ENCODE peak calls at places on chromosomes 3 and 15, in seven cellular contexts. W, D, C, E, N, S and L are unnamed samples.

GRCh38 chr3:66372681-66373350 is 128.0 kb downstream of the LRIG1 start:
- DNase-seq in N (peak; percentile 18), C (peak; percentile 9), D (peak; percentile 28), W (no peak), S (peak; percentile 7), E (no peak), L (peak; percentile 4)

GRCh38 chr15:35437157-35437556 is 108.8 kb downstream of the DPH6 start:
- DNase-seq in N (no peak), W (no peak), C (no peak), E (no peak), D (peak; percentile 37), S (peak; percentile 27), L (no peak)

GRCh38 chr3:104673981-104674380 is 692.7 kb upstream of the ALCAM start:
- DNase-seq in E (no peak), W (no peak), S (no peak), D (peak; percentile 55), C (no peak), N (no peak), L (no peak)

GRCh38 chr15:28208583-28208982 is 109.5 kb upstream of the OCA2 start:
- DNase-seq in S (no peak), D (no peak), C (no peak), W (no peak), E (no peak), N (no peak), L (no peak)

GRCh38 chr3:76040946-76041345 is 255.6 kb upstream of the ZNF717 start:
- DNase-seq in D (peak; percentile 47), S (peak; percentile 63), N (no peak), E (no peak), W (no peak), C (no peak), L (no peak)

GRCh38 chr3:56999547-56999946 is 60.9 kb upstream of the SPATA12 start:
- DNase-seq in W (no peak), C (no peak), E (no peak), N (no peak), D (no peak), S (no peak), L (no peak)

GRCh38 chr3:79490165-79491028 is 277.4 kb downstream of the ROBO1 start:
- DNase-seq in N (no peak), S (peak; percentile 76), C (no peak), E (no peak), W (peak; percentile 43), D (no peak), L (peak; percentile 68)

GRCh38 chr3:128274837-128275236 is 121.6 kb downstream of the EEFSEC start:
- DNase-seq in E (no peak), W (no peak), C (no peak), N (no peak), D (peak; percentile 91), S (peak; percentile 68), L (no peak)

GRCh38 chr3:172853911-172854648 is 103.6 kb downstream of the ECT2 start:
- DNase-seq in C (no peak), S (no peak), E (no peak), N (no peak), W (no peak), D (no peak), L (no peak)

GRCh38 chr15:101014276-101014675 is 95.1 kb downstream of the LRRK1 start:
- DNase-seq in W (no peak), E (no peak), C (no peak), N (no peak), D (no peak), S (no peak), L (no peak)

GRCh38 chr15:25739687-25740121 is 123.4 kb downstream of the ATP10A start:
- DNase-seq in D (peak; percentile 38), E (peak; percentile 45), C (no peak), N (no peak), W (no peak), S (peak; percentile 56), L (peak; percentile 10)

GRCh38 chr3:73511555-73511954 is 113.2 kb downstream of the PDZRN3 start:
- DNase-seq in S (no peak), C (no peak), W (no peak), D (no peak), E (no peak), N (no peak), L (no peak)

GRCh38 chr15:101027273-101027901 is 108.2 kb downstream of the LRRK1 start:
- DNase-seq in C (no peak), S (no peak), W (peak; percentile 3), E (no peak), N (no peak), D (no peak), L (no peak)

GRCh38 chr15:100759698-100760356 is 119.8 kb upstream of the ALDH1A3 start:
- DNase-seq in D (peak; percentile 73), E (no peak), N (no peak), C (no peak), S (peak; percentile 88), W (no peak), L (peak; percentile 76)

GRCh38 chr3:43644443-43644842 is 22.6 kb upstream of the ANO10 start:
- DNase-seq in C (no peak), N (no peak), D (peak; percentile 48), W (no peak), E (no peak), S (no peak), L (no peak)

GRCh38 chr3:42683875-42684593 is 1.3 kb upstream of the KLHL40 start:
- DNase-seq in C (no peak), E (no peak), N (no peak), D (peak; percentile 96), W (peak; percentile 90), S (peak; percentile 98), L (peak; percentile 74)

GRCh38 chr3:28077566-28077965 is 163.9 kb upstream of the CMC1 start:
- DNase-seq in W (peak; percentile 39), D (peak; percentile 24), C (no peak), S (peak; percentile 68), N (no peak), E (no peak), L (peak; percentile 73)

GRCh38 chr3:135447478-135447877 is 518.0 kb upstream of the PPP2R3A start:
- DNase-seq in S (no peak), D (no peak), E (no peak), N (no peak), W (no peak), C (no peak), L (no peak)

GRCh38 chr3:53668872-53669271 is 174.5 kb downstream of the CACNA1D start:
- DNase-seq in D (peak; percentile 16), W (no peak), N (no peak), E (no peak), C (no peak), S (peak; percentile 52), L (no peak)

GRCh38 chr15:74400313-74400850 is 32.9 kb upstream of the CYP11A1 start:
- DNase-seq in S (peak; percentile 48), E (no peak), D (no peak), C (no peak), N (no peak), W (no peak), L (no peak)

GRCh38 chr3:176505878-176506621 is 691.2 kb downstream of the TBL1XR1 start:
- DNase-seq in N (no peak), E (no peak), D (no peak), W (no peak), C (no peak), S (no peak), L (no peak)

GRCh38 chr3:126081618-126082333 is 2.1 kb downstream of the SLC41A3 start:
- DNase-seq in D (peak; percentile 90), C (no peak), N (no peak), E (no peak), S (peak; percentile 75), W (no peak), L (peak; percentile 68)

GRCh38 chr3:9142346-9142745 is 107.1 kb downstream of the SRGAP3 start:
- DNase-seq in D (peak; percentile 62), C (no peak), S (no peak), E (no peak), N (no peak), W (no peak), L (no peak)

DNA sequence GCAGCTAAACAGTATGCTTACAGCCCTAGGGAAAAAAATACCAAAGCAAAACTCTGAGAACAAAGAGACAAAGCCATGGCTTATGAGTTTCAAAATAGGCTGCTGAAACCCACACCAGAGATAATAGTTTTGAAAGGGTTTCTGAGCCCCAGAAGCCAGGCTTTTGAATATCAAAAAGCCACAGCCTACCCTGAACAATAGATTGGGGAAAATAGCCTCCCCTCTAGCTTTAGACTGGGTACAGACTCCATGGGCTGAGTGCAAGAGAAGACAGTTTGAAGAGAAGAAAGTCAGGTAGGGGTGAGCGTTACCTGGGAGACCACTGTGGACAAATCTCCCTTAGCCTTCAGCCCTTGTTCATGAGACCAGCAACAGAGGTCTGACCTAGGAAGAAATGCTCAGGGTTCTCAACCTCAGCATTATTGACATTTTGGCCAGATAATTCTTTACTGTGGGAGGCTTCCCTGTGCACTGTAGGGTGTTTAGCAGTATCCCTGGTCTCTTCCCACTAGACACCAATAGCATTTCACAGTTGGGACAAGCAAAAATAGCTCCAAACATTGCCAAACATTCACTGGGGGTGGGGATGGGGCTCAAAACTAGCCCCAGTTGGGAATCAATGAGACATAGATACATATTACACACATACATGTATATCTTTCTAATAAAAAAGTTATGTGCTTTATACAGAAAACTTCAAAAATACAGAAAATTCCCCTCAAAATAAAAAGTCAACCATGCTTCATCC is 11.6 kb upstream of the TAFA4 start:
- DNase-seq in E (no peak), W (no peak), D (no peak), C (no peak), N (no peak), S (no peak), L (no peak)
- H3K4me3 ChIP-seq in E (no peak overlapping the region), W (no peak overlapping the region), D (no peak overlapping the region), C (no peak overlapping the region), N (no peak overlapping the region), S (no peak overlapping the region), L (no peak overlapping the region)

DNA sequence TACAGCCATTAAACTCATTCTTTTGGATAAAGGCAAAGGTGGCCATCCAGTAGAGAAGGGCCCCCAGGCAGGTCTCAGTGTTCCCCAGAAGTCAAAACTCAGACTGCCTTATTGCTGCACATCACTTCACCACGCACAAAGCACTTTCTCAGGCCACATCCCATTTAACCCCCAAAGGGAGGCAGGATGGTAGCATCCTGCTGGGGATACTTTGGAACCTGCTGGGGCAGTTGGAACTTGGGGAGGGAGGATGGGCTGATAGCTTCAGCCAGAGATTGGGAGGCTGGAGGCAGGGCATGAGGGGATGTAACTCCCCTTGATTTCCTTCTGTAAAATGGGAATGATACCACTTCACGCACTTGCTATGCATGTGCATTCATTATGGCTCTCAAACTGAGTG is 5.0 kb downstream of the ITPKA start:
- DNase-seq in N (no peak), S (no peak), E (no peak), D (no peak), C (no peak), W (no peak), L (no peak)
- H3K27me3 ChIP-seq in N (peaks cover 19% of the 10 kb centered on the region), S (peaks cover 41% of the 10 kb centered on the region), E (peaks cover 29% of the 10 kb centered on the region), D (no peaks in the 10 kb centered on the region), C (peaks cover 31% of the 10 kb centered on the region), W (peaks cover 55% of the 10 kb centered on the region), L (no peaks in the 10 kb centered on the region)

DNA sequence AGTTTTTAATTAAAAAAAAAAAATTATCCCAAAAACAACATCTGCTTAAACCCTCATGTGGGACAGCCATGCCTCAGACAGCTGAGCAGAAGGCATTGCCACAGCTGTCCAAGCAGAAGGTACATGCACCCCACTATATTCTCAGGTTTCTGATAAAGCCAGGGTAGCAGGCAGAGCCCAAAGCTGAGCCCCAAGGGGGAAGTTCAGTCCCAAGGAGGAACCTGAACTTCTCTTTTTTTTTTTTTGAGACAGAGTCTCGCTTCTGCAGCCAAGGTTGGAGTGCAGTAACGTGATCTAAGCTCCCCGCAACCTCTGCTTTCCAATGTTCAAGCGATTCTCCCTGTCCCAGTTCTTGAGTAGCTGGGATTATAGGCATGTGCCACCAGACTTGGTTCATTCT is 33.2 kb downstream of the MKRN2 start:
- DNase-seq in C (no peak), S (no peak), W (no peak), N (no peak), D (no peak), E (no peak), L (no peak)
- H3K36me3 ChIP-seq in C (peaks cover 74% of the 10 kb centered on the region), S (peaks cover 39% of the 10 kb centered on the region), W (peaks cover 71% of the 10 kb centered on the region), N (peaks cover 79% of the 10 kb centered on the region), D (peaks cover 59% of the 10 kb centered on the region), E (peaks cover 81% of the 10 kb centered on the region), L (peaks cover 12% of the 10 kb centered on the region)

GRCh38 chr3:129890125-129890524 is 3.4 kb downstream of the TMCC1 start:
- DNase-seq in W (no peak), N (no peak), D (no peak), C (no peak), E (no peak), S (no peak), L (no peak)
- H3K4me3 ChIP-seq in W (no peak overlapping the region), N (no peak overlapping the region), D (no peak overlapping the region), C (no peak overlapping the region), E (no peak overlapping the region), S (no peak overlapping the region), L (no peak overlapping the region)